ENCODE peak calls at places on chromosome 4, in four cellular contexts. I is HepG2, J is HCT116, B is H1. P is an unnamed sample.

GRCh38 chr4:81260443-81261102 is 45.6 kb upstream of the PRKG2 start:
- DNase-seq in B (peak), J (no peak), I (no peak), P (peak)

GRCh38 chr4:114378306-114378903 is 220.2 kb upstream of the UGT8 start:
- DNase-seq in I (no peak), B (no peak), J (no peak), P (no peak)

GRCh38 chr4:127212701-127213100 is 420.1 kb upstream of the INTU start:
- DNase-seq in I (no peak), B (no peak), J (no peak), P (no peak)

GRCh38 chr4:121462660-121463261 is 81.9 kb upstream of the QRFPR start:
- DNase-seq in J (peak), I (peak), B (no peak), P (peak)

GRCh38 chr4:1571986-1572385 is 112.1 kb downstream of the FAM53A start:
- DNase-seq in B (no peak), J (no peak), I (no peak), P (no peak)

GRCh38 chr4:27381806-27382205 is 521.2 kb downstream of the STIM2 start:
- DNase-seq in J (peak), I (no peak), B (no peak), P (no peak)

GRCh38 chr4:110475881-110476818 is at the start of gene ENPEP:
- DNase-seq in J (no peak), I (no peak), B (no peak), P (no peak)

GRCh38 chr4:764405-765169 is 59.0 kb downstream of the PCGF3 start:
- DNase-seq in J (no peak), B (no peak), I (no peak), P (no peak)

DNA sequence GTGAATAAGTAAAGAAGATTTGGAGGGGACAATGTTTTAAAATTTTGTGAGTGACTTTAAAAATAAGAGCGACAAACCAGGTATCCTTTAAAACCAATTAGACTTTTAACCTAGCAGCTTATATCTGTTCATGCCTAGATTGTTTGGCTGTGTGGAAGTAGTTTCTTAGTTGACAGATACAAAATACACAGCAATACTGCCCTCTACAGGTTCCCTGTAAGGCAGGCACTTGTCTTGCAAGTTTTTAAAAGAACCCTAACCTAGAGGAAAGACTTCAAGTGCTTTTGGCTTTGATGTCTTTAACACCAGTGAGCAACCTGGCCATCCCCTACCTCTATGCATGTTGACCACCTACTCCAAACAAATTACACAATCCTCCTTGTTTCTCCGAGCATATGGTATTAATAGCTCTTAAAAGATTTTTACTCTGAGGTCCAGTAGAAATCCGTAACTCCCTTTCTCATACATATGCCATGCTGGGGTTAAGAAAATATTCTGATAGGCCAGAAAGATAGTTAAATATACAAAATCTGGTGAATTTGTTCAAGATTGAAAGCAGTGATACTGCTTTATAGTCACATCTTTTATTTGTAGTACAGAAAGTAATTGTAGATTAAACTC is 273.0 kb downstream of the ARHGAP24 start:
- DNase-seq in J (peak), I (peak), B (no peak), P (peak)
- TF ChIP-seq FOSL1 in J (no peak), I (no peak), B (no peak), P (no peak)

GRCh38 chr4:39731908-39732307 is 34.0 kb downstream of the UBE2K start:
- DNase-seq in J (no peak), I (no peak), B (no peak), P (no peak)

GRCh38 chr4:39730067-39730466 is 32.1 kb downstream of the UBE2K start:
- DNase-seq in I (peak), J (no peak), B (no peak), P (no peak)

GRCh38 chr4:39729557-39729956 is 31.6 kb downstream of the UBE2K start:
- DNase-seq in J (no peak), I (no peak), B (no peak), P (no peak)

DNA sequence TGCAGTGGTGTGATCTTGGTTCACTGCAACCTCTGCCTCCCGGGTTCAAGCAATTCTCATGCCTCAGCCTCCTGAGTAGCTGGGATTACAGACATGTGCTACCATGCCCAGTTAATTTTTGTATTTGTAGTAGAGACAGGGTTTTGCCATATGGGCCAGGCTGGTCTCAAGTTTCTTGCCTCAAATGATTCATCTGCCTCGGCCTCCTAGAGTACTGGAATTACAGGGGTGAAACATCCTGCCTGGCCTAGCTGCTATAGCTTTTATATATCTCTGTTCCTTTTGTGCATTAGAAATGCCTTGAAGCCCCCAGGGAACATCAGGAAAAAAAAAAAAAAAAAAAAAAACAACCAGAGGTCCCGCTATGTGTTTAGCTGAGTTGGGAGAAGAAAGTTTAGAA is 34.8 kb downstream of the UBE2K start:
- DNase-seq in I (no peak), J (no peak), B (peak), P (no peak)
- TF ChIP-seq FOSL1 in I (no peak), J (no peak), B (no peak), P (no peak)

DNA sequence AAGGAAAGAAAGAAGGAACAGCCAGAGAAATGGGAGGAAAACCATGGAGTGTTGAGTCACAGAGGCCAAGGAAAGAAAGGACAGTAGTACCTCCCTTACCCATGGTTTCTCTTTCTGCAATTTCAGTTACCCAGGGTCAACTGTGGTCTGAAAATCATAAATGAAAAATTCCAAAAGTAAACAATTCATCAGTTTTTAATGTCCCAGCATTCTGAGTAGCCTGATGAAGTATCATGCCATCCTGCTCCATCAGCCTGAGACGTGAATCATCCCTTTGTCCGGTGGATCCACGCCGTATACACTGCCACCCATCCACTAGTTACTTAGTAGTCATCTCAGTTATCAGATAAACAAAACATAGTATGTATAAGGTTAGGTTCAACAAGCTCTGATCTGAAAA is 114.2 kb downstream of the COMMD8 start:
- DNase-seq in I (no peak), B (no peak), J (no peak), P (no peak)
- TF ChIP-seq FOSL1 in I (no peak), B (no peak), J (no peak), P (no peak)

GRCh38 chr4:177509346-177509745 is 67.1 kb upstream of the AGA start:
- DNase-seq in J (no peak), B (no peak), I (no peak), P (no peak)

GRCh38 chr4:177512646-177513045 is 70.4 kb upstream of the AGA start:
- DNase-seq in B (no peak), J (no peak), I (no peak), P (no peak)

GRCh38 chr4:177508662-177509061 is 66.4 kb upstream of the AGA start:
- DNase-seq in B (no peak), I (no peak), J (no peak), P (no peak)

DNA sequence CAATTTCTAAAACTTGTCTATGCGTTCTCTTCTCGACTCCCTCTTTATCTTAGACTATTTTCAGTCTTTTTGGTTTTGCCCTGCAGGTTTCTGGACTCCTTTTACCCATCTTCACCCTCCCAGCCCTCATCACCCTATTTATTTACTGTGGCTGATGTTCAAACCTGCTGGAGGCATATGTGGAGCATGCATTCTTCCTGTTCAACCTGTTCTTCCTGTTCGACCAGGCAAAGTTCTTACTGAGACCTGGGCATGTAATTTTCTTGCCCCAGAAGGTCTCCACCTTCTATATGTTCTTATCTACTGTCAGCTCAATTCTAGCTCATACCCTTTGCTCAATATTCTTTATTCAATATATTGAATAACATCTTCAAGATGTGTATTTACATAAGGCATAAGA is 69.4 kb upstream of the AGA start:
- DNase-seq in I (no peak), B (no peak), J (peak), P (no peak)
- TF ChIP-seq FOSL1 in I (no peak), B (no peak), J (peak), P (no peak)

DNA sequence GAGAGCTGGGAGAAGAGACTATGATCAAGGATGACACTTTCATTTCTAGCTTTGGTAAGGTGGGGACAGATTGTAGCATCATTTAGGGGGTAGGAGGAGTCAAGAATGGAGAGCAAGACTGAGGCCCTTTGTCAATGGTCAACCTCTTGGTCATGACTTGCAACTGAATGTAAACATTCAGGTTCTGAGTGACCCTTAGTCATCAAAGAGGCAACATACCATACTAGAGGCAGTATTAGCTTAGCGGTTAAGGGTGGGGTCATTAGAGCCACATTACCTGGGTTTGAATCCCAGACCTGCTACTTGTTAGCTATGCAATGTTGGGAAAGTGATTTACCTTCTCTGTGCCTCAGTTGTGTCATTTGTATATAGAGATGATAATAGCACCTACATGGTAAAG is 76.5 kb downstream of the MED28 start:
- DNase-seq in I (peak), J (peak), B (no peak), P (no peak)
- TF ChIP-seq FOSL1 in I (no peak), J (no peak), B (no peak), P (no peak)

DNA sequence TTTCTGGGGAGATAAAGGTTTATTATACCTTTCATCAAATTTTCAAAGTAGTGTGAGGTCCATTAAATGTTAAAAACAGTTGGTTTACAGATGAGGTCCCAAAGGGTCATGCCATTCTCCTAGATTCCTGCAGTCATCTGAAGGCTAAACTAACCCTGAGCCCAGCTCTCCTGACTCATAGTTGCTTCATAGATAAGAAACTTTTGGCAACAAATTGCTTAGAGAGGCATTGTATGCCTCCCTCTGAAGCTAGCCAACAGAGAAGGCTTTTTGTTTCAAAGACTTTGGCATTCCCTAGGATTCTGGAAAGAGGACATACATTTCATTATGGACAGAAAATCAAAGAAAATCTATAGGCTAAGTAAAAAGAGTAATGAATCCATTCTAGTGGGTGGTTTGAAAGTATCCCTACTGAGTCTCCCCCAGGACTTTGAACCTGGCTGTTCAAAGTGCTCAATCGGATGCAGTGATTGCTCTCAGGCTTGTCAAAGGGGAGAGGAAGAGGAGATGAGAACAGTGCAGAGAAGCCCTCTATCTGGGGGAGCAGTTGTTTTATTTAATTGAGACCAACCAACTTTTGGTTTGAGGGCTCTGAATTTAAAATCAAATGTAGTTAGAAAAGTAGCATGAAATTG is 72.1 kb upstream of the ZNF518B start:
- DNase-seq in I (no peak), J (peak), B (no peak), P (no peak)
- TF ChIP-seq FOSL1 in I (no peak), J (peak), B (no peak), P (peak)

GRCh38 chr4:118034061-118034785 is at the start of gene NDST3:
- DNase-seq in J (peak), I (peak), B (peak), P (no peak)

GRCh38 chr4:118035309-118035708 is 1.0 kb downstream of the NDST3 start:
- DNase-seq in J (no peak), B (no peak), I (no peak), P (no peak)

GRCh38 chr4:118032691-118033090 is 1.6 kb upstream of the NDST3 start:
- DNase-seq in I (no peak), B (no peak), J (peak), P (no peak)

GRCh38 chr4:118036336-118036735 is 2.0 kb downstream of the NDST3 start:
- DNase-seq in B (no peak), I (no peak), J (no peak), P (no peak)

DNA sequence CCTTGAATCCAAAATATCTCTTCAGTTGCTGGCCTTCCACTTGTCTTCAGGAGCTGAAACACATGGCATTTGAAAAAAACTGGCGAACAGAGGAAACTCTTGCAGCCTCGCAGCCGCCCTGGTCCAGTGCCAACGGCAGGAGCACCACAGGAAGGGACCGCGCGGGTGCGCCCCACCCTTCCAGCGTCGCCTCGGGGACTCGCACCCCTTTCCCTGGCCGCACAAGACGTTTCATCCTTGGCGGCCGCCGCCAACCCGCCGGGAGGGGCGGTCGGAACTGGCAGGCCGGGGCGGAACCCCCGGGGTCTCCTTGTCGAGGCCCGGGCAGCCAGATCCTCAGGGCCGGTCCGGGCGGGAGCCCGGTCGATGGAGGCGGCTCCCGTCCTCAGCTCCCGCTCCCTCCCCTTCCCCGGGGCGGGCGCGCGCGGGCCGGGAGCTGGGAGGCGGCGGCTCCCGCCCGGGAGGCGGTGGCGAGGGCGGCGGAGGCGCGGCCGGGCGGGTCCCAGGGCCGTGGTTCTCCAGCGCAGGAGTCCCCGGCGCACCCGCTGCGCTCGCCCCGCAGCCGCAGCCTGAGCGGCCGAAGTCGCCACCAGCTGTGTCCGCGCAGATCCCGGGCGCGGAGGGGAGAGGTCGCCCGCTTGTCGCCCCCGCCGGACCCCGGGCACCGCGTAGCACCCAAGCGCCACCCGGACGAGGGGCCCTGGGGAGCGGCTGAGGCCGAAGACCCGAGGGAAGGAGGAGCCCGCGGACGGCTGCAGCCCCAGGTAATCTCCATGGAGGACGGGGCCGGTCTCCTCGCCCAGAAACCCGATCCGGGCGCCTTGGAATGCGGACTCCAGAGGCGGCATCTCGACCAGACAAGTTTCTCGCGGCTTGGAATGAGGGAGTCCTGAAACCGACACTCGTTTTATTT is 882 bp upstream of the NDST3 start:
- DNase-seq in J (peak), I (no peak), B (peak), P (no peak)
- TF ChIP-seq FOSL1 in J (no peak), I (no peak), B (no peak), P (no peak)

DNA sequence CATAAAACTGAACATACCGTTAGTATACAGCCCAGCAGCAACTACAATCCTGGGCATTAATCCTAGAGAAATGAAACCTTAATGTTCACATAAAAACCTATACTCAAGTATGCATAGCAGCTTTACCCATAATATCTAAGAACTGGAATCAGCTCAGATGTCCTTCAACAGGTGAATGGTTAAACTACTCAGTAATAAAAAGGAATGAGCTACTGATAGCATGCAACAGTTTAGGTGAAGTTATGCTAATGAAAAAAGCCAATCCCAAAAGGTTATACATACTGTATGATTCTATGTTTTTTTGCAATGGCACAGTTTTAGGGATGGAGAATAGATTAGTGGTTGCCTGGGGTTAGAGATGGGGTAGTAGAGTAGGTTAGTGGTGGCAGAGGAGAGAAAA is 9.3 kb downstream of the HTT start:
- DNase-seq in B (no peak), I (no peak), J (no peak), P (no peak)
- TF ChIP-seq FOSL1 in B (no peak), I (no peak), J (no peak), P (no peak)

P was measured in K562.